ENCODE peak calls at places on chromosome 22, in seven cellular contexts. A is brain microvascular endothelial cell, H is heart right ventricle, C is IMR-90, O is stomach, G is right lobe of liver, Y is body of pancreas. B is an unnamed sample. For H3K36me3, the result is how much of the 10 kb centered on the place peaks cover.

GRCh38 chr22:39498368-39498767 is 3.7 kb upstream of the MIEF1 start:
- DNase-seq in C (no peak), O (peak), H (peak), Y (no peak), G (peak), A (no peak), B (no peak)

GRCh38 chr22:46707827-46708570 is 30.1 kb downstream of the CERK start:
- DNase-seq in O (peak), Y (peak), H (no peak), C (no peak), A (no peak), G (no peak), B (no peak)

GRCh38 chr22:26550498-26551033 is 38.3 kb upstream of the TFIP11 start:
- DNase-seq in Y (peak), H (peak), G (peak), C (peak), A (peak), O (no peak), B (no peak)

GRCh38 chr22:21947040-21948014 is 5.3 kb downstream of the PPM1F start:
- DNase-seq in G (no peak), H (no peak), Y (no peak), A (peak), C (peak), O (no peak), B (peak)

GRCh38 chr22:48268771-48269552 is 1506.5 kb downstream of the TBC1D22A start:
- DNase-seq in A (no peak), Y (no peak), O (no peak), C (no peak), G (no peak), H (no peak), B (no peak)

GRCh38 chr22:19879248-19879575 is 24.5 kb upstream of the GNB1L start:
- DNase-seq in H (no peak), C (no peak), A (no peak), Y (no peak), O (no peak), G (peak), B (no peak)

GRCh38 chr22:38981005-38981658 is 1.0 kb upstream of the APOBEC3B start:
- DNase-seq in C (peak), G (peak), Y (peak), H (no peak), A (no peak), O (no peak), B (peak)

GRCh38 chr22:27903805-27904473 is 15.1 kb downstream of the PITPNB start:
- DNase-seq in H (no peak), C (no peak), Y (no peak), O (no peak), G (no peak), A (no peak), B (no peak)

GRCh38 chr22:19884161-19884953 is 29.7 kb upstream of the GNB1L start:
- DNase-seq in Y (no peak), A (no peak), C (no peak), O (no peak), G (peak), H (no peak), B (no peak)

GRCh38 chr22:20205964-20206708 is 55.3 kb upstream of the CCDC188 start:
- DNase-seq in O (peak), C (peak), Y (peak), G (peak), H (peak), A (peak), B (peak)

GRCh38 chr22:46065733-46066454 is 84.4 kb upstream of the PPARA start:
- DNase-seq in G (no peak), O (no peak), A (no peak), C (no peak), Y (no peak), H (no peak), B (no peak)

GRCh38 chr22:19710020-19710768 is 4.1 kb upstream of the SEPTIN5 start:
- DNase-seq in Y (no peak), H (no peak), G (peak), C (no peak), O (no peak), A (no peak), B (no peak)

GRCh38 chr22:23075050-23075449 is 4.7 kb downstream of the GNAZ start:
- DNase-seq in Y (no peak), C (no peak), O (no peak), A (no peak), H (no peak), G (peak), B (no peak)

GRCh38 chr22:17436981-17437410 is 67.7 kb downstream of the CECR2 start:
- DNase-seq in G (no peak), H (peak), O (no peak), Y (no peak), C (no peak), A (no peak), B (no peak)

GRCh38 chr22:44577391-44578114 is 79.5 kb upstream of the RTL6 start:
- DNase-seq in O (no peak), H (no peak), C (no peak), A (no peak), Y (no peak), G (no peak), B (no peak)

GRCh38 chr22:29079218-29079901 is 6.5 kb downstream of the KREMEN1 start:
- DNase-seq in H (no peak), A (no peak), O (no peak), Y (no peak), C (no peak), G (no peak), B (no peak)

GRCh38 chr22:39994566-39995345 is at the start of gene FAM83F:
- DNase-seq in H (no peak), Y (peak), O (peak), A (no peak), G (no peak), C (no peak), B (no peak)

GRCh38 chr22:47207846-47208554 is 445.6 kb downstream of the TBC1D22A start:
- DNase-seq in O (peak), C (no peak), G (no peak), Y (no peak), A (no peak), H (no peak), B (no peak)

GRCh38 chr22:42834177-42834949 is 22.7 kb downstream of the ARFGAP3 start:
- DNase-seq in O (no peak), G (no peak), H (no peak), A (no peak), C (no peak), Y (no peak), B (no peak)

GRCh38 chr22:44914026-44914721 is 95.6 kb downstream of the PHF21B start:
- DNase-seq in O (no peak), H (no peak), C (no peak), Y (no peak), A (no peak), G (peak), B (no peak)

GRCh38 chr22:21734540-21735197 is 925 bp downstream of the YPEL1 start:
- DNase-seq in A (no peak), C (no peak), G (no peak), Y (no peak), H (no peak), O (no peak), B (no peak)

GRCh38 chr22:35697142-35697541 is 20.5 kb upstream of the APOL5 start:
- DNase-seq in Y (no peak), O (no peak), A (no peak), H (no peak), C (no peak), G (no peak), B (no peak)

GRCh38 chr22:20205464-20205963 is 54.7 kb upstream of the CCDC188 start:
- DNase-seq in O (no peak), A (no peak), Y (no peak), G (no peak), C (no peak), H (no peak), B (no peak)

GRCh38 chr22:46830001-46830715 is 67.7 kb downstream of the TBC1D22A start:
- DNase-seq in C (peak), H (peak), G (no peak), O (peak), A (peak), Y (peak), B (peak)

GRCh38 chr22:31212783-31213626 is 907 bp downstream of the LIMK2 start:
- DNase-seq in Y (no peak), O (no peak), C (no peak), H (peak), G (no peak), A (no peak), B (no peak)

GRCh38 chr22:46731246-46732040 is 6.6 kb downstream of the CERK start:
- DNase-seq in G (peak), O (peak), A (no peak), H (peak), Y (peak), C (no peak), B (peak)

GRCh38 chr22:19480789-19481188 is 1.1 kb downstream of the CDC45 start:
- DNase-seq in O (no peak), H (no peak), G (no peak), C (no peak), A (no peak), Y (no peak), B (no peak)

GRCh38 chr22:47561115-47561675 is 798.7 kb downstream of the TBC1D22A start:
- DNase-seq in G (no peak), Y (no peak), O (no peak), C (no peak), H (no peak), A (no peak), B (no peak)

GRCh38 chr22:48031589-48031988 is 1269.1 kb downstream of the TBC1D22A start:
- DNase-seq in A (no peak), H (no peak), C (no peak), O (no peak), Y (no peak), G (no peak), B (no peak)

GRCh38 chr22:50083462-50084081 is 1.7 kb downstream of the MLC1 start:
- DNase-seq in C (no peak), Y (no peak), H (no peak), A (no peak), O (no peak), G (no peak), B (peak)
- H3K4me3 ChIP-seq in C (no peak), Y (no peak), H (no peak), A (no peak), O (no peak), G (no peak), B (peak)

DNA sequence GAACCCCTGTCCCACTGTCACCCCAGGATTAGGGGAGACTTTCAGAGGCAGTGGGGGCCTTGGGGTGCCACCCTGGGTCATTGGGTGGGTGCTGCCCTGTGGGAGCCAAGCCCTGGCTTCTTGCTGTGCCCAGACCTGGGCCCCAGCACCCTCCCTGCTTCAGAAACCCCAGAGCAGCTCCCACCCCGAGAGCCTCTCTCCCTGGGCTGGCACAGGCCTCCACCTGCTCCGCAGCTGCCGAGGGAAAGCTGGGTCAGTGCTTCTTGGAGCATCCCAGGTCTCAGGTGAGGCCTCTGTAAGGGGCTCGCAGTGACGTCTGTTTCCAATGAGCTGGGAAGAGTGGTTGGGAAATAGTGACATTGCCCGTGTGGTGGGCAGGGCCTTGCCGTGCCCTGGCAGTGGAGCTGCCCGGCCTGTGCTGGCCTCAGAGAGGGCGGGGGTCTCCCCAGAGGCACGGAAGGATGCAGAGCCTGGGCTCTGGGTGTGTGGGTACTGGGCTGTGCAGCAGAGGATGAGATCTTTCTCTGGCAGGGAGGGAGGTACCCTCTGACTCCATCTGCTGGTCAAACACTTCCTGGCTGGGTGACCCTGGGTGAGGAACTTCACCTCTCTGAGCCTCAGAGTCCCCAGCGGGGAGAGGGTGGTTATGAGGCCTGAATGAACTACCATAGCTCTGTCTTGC is 23.0 kb downstream of the C22orf23 start:
- DNase-seq in H (no peak), C (peak), G (no peak), A (no peak), O (no peak), Y (peak), B (no peak)
- TF ChIP-seq CTCF in H (peak), C (peak), G (peak), A (peak), O (no peak), Y (peak), B (peak)

GRCh38 chr22:41532908-41533825 is 11.1 kb downstream of the POLR3H start:
- DNase-seq in H (peak), C (peak), O (peak), A (peak), G (no peak), Y (peak), B (peak)
- H3K36me3 ChIP-seq in H (under half), C (under half), O (under half), A (under half), G (under half), Y (under half), B (under half)

DNA sequence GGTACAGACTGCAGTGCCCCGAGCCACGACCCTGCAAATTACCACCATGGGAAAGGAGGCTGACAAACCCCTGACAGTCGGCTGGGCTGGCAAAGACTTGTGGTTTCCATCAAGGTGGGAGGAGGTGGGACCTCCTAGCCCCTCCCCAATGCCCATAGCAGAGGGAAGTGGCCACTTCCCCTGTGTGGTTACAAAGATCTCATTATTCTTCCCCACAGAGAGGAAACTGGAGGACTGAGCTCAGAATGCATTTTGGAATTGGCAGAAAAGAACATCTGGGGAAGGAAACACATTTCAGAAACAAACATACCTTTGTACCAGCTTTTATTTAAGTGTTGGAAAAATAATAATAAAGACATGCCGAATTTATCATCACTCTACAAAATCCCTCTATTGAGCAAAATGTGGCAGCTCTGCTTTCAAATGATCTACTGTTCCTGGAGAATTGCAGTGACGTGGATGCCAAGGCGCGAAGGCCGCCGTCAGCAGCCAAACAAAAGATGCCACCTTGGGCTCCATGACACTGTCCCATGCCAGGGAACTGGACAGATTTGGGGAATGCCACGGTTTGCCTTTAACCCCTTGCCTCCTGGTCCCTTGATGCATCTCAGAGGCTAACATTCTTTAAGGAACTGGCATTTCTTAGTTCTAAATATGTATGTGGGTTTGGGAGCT is 169.6 kb downstream of the CRYBB2 start:
- DNase-seq in Y (no peak), O (no peak), C (no peak), H (no peak), A (no peak), G (no peak), B (no peak)
- H3K4me3 ChIP-seq in Y (no peak), O (no peak), C (no peak), H (no peak), A (no peak), G (no peak), B (no peak)

B was measured in bronchial epithelial cell.